ENCODE peak calls at places on chromosome 12, in nine cellular contexts. One of them, this sample, is unnamed.

GRCh38 chr12:127278351-127278750 is 988.6 kb upstream of the TMEM132C start:
- DNase-seq in colonic mucosa: no peak
- DNase-seq in neural crest cell: no peak
- DNase-seq in MM.1S: no peak
- DNase-seq in stomach: no peak
- DNase-seq in NB4: no peak
- DNase-seq in tibial artery: no peak
- DNase-seq in K562: no peak
- DNase-seq in activated B cell treated with CpG ODN at 0.5 μM for 24 hours: no peak
- DNase-seq in this sample: no peak

GRCh38 chr12:20120296-20120695 is 248.0 kb upstream of the PDE3A start:
- DNase-seq in colonic mucosa: no peak
- DNase-seq in neural crest cell: no peak
- DNase-seq in MM.1S: no peak
- DNase-seq in stomach: no peak
- DNase-seq in NB4: no peak
- DNase-seq in tibial artery: no peak
- DNase-seq in K562: no peak
- DNase-seq in activated B cell treated with CpG ODN at 0.5 μM for 24 hours: no peak
- DNase-seq in this sample: no peak

GRCh38 chr12:111224196-111225066 is 144.5 kb downstream of the PHETA1 start:
- DNase-seq in colonic mucosa: no peak
- DNase-seq in neural crest cell: no peak
- DNase-seq in MM.1S: no peak
- DNase-seq in stomach: no peak
- DNase-seq in NB4: peak
- DNase-seq in tibial artery: no peak
- DNase-seq in K562: no peak
- DNase-seq in activated B cell treated with CpG ODN at 0.5 μM for 24 hours: no peak
- DNase-seq in this sample: no peak

GRCh38 chr12:89919241-89919906 is 210.7 kb upstream of the ATP2B1 start:
- DNase-seq in colonic mucosa: peak
- DNase-seq in neural crest cell: no peak
- DNase-seq in MM.1S: no peak
- DNase-seq in stomach: peak
- DNase-seq in NB4: no peak
- DNase-seq in tibial artery: no peak
- DNase-seq in K562: no peak
- DNase-seq in activated B cell treated with CpG ODN at 0.5 μM for 24 hours: no peak
- DNase-seq in this sample: no peak

GRCh38 chr12:44628180-44628579 is 247.9 kb downstream of the NELL2 start:
- DNase-seq in colonic mucosa: no peak
- DNase-seq in neural crest cell: no peak
- DNase-seq in MM.1S: no peak
- DNase-seq in stomach: no peak
- DNase-seq in NB4: no peak
- DNase-seq in tibial artery: no peak
- DNase-seq in K562: no peak
- DNase-seq in activated B cell treated with CpG ODN at 0.5 μM for 24 hours: no peak
- DNase-seq in this sample: no peak

GRCh38 chr12:131928080-131928764 is 854 bp upstream of the PUS1 start:
- DNase-seq in colonic mucosa: no peak
- DNase-seq in neural crest cell: no peak
- DNase-seq in MM.1S: no peak
- DNase-seq in stomach: no peak
- DNase-seq in NB4: no peak
- DNase-seq in tibial artery: no peak
- DNase-seq in K562: peak
- DNase-seq in activated B cell treated with CpG ODN at 0.5 μM for 24 hours: no peak
- DNase-seq in this sample: no peak

GRCh38 chr12:128534906-128535305 is 267.9 kb downstream of the TMEM132C start:
- DNase-seq in colonic mucosa: no peak
- DNase-seq in neural crest cell: no peak
- DNase-seq in MM.1S: no peak
- DNase-seq in stomach: no peak
- DNase-seq in NB4: no peak
- DNase-seq in tibial artery: no peak
- DNase-seq in K562: no peak
- DNase-seq in activated B cell treated with CpG ODN at 0.5 μM for 24 hours: no peak
- DNase-seq in this sample: no peak

GRCh38 chr12:122081697-122082221 is 3.2 kb downstream of the MLXIP start:
- DNase-seq in colonic mucosa: peak
- DNase-seq in neural crest cell: no peak
- DNase-seq in MM.1S: peak
- DNase-seq in stomach: no peak
- DNase-seq in NB4: peak
- DNase-seq in tibial artery: peak
- DNase-seq in K562: peak
- DNase-seq in activated B cell treated with CpG ODN at 0.5 μM for 24 hours: no peak
- DNase-seq in this sample: peak

GRCh38 chr12:100908501-100908900 is 113.9 kb downstream of the ANO4 start:
- DNase-seq in colonic mucosa: no peak
- DNase-seq in neural crest cell: no peak
- DNase-seq in MM.1S: no peak
- DNase-seq in stomach: no peak
- DNase-seq in NB4: no peak
- DNase-seq in tibial artery: no peak
- DNase-seq in K562: no peak
- DNase-seq in activated B cell treated with CpG ODN at 0.5 μM for 24 hours: no peak
- DNase-seq in this sample: no peak

GRCh38 chr12:94710933-94711332 is 60.6 kb upstream of the TMCC3 start:
- DNase-seq in colonic mucosa: peak
- DNase-seq in neural crest cell: no peak
- DNase-seq in MM.1S: peak
- DNase-seq in stomach: no peak
- DNase-seq in NB4: peak
- DNase-seq in tibial artery: no peak
- DNase-seq in K562: peak
- DNase-seq in activated B cell treated with CpG ODN at 0.5 μM for 24 hours: no peak
- DNase-seq in this sample: peak

GRCh38 chr12:117025481-117026151 is 73.6 kb downstream of the TESC start:
- DNase-seq in colonic mucosa: peak
- DNase-seq in neural crest cell: peak
- DNase-seq in MM.1S: peak
- DNase-seq in stomach: peak
- DNase-seq in NB4: peak
- DNase-seq in tibial artery: no peak
- DNase-seq in K562: peak
- DNase-seq in activated B cell treated with CpG ODN at 0.5 μM for 24 hours: peak
- DNase-seq in this sample: peak

GRCh38 chr12:110742718-110743570 is at the start of gene PPP1CC:
- DNase-seq in colonic mucosa: peak
- DNase-seq in neural crest cell: peak
- DNase-seq in MM.1S: peak
- DNase-seq in stomach: peak
- DNase-seq in NB4: peak
- DNase-seq in tibial artery: peak
- DNase-seq in K562: peak
- DNase-seq in activated B cell treated with CpG ODN at 0.5 μM for 24 hours: peak
- DNase-seq in this sample: peak

GRCh38 chr12:112418248-112418595 is 525 bp upstream of the PTPN11 start:
- DNase-seq in colonic mucosa: no peak
- DNase-seq in neural crest cell: no peak
- DNase-seq in MM.1S: peak
- DNase-seq in stomach: no peak
- DNase-seq in NB4: no peak
- DNase-seq in tibial artery: no peak
- DNase-seq in K562: peak
- DNase-seq in activated B cell treated with CpG ODN at 0.5 μM for 24 hours: no peak
- DNase-seq in this sample: no peak

GRCh38 chr12:126974779-126975178 is 1292.2 kb upstream of the TMEM132C start:
- DNase-seq in colonic mucosa: no peak
- DNase-seq in neural crest cell: no peak
- DNase-seq in MM.1S: no peak
- DNase-seq in stomach: no peak
- DNase-seq in NB4: peak
- DNase-seq in tibial artery: no peak
- DNase-seq in K562: peak
- DNase-seq in activated B cell treated with CpG ODN at 0.5 μM for 24 hours: no peak
- DNase-seq in this sample: no peak

GRCh38 chr12:66036317-66036716 is 94.2 kb downstream of the LLPH start:
- DNase-seq in colonic mucosa: no peak
- DNase-seq in neural crest cell: no peak
- DNase-seq in MM.1S: no peak
- DNase-seq in stomach: no peak
- DNase-seq in NB4: no peak
- DNase-seq in tibial artery: peak
- DNase-seq in K562: no peak
- DNase-seq in activated B cell treated with CpG ODN at 0.5 μM for 24 hours: no peak
- DNase-seq in this sample: no peak

DNA sequence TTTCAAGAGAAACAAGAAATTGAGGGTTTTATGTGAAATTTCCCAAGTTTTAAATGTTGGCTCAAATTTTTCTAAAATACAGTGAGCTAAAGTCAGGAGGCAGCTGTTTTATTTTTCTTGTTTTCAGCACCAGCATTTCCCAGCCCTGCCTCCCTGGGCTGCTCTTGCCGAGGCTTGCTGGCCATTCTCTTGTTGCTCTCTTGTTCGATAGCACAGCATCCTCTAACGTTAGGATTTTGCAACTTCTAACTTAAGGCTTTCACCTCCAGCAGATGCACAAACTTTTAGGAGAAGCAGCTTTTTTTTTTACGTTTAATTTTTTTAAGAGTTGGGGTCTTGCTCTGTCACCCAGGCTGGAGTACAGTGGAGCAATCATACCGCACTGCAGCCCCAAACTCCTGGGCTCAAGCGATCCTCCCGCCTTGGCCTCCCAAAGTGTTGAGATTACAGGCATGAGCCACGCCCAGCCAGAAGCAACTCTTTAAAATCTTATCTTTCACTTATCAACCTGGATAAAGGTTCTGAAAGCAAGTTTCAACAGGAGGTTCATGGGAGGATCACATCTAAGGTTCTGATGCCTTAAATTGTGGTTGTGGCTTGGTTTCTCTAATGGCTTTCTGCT is 40.2 kb downstream of the B4GALNT3 start:
- DNase-seq in colonic mucosa: peak
- DNase-seq in neural crest cell: no peak
- DNase-seq in MM.1S: no peak
- DNase-seq in stomach: peak
- DNase-seq in NB4: no peak
- DNase-seq in tibial artery: no peak
- DNase-seq in K562: no peak
- DNase-seq in activated B cell treated with CpG ODN at 0.5 μM for 24 hours: no peak
- DNase-seq in this sample: no peak
- TF ChIP-seq CTCF in colonic mucosa: no peak
- TF ChIP-seq CTCF in neural crest cell: no peak
- TF ChIP-seq CTCF in MM.1S: no peak
- TF ChIP-seq CTCF in stomach: no peak
- TF ChIP-seq CTCF in NB4: no peak
- TF ChIP-seq CTCF in tibial artery: peak
- TF ChIP-seq CTCF in K562: peak
- TF ChIP-seq CTCF in activated B cell treated with CpG ODN at 0.5 μM for 24 hours: no peak
- TF ChIP-seq CTCF in this sample: no peak

DNA sequence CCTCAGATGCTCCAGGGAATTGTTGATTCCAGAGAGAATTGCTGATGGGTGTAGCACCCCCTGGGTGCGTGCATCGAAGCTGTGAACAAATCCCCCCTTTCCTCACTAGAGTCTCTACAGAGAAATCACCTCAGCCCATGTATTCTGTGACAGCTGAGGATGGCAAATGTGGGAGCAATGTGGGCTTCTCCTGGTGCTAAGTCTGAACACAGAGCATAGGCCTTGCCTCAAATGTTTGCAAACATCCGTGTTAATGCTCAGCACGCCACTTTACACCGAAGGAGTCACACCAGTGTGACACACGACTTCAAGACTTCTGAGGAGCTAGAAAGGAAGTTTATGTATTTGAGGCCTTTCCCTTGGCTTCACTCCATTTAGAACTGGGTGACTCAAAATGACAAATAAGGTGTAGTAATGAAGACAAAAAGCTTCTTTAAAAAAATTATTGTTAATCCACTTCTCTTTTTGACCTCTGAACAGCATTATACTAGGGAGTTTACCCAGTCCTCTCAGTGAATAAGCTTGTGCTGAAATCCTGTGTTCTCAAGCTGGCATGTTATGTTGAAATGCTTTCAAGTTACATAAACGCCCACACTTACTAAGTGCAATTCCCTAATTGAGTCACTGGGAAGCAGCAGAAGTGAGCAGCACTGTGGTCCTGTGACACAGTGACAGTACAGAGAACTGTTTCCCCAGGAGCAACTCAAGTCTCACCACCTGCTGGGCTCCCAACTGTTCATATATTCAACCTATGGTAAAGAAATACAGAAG is 92.9 kb downstream of the FAR2 start:
- DNase-seq in colonic mucosa: peak
- DNase-seq in neural crest cell: no peak
- DNase-seq in MM.1S: no peak
- DNase-seq in stomach: peak
- DNase-seq in NB4: peak
- DNase-seq in tibial artery: no peak
- DNase-seq in K562: peak
- DNase-seq in activated B cell treated with CpG ODN at 0.5 μM for 24 hours: no peak
- DNase-seq in this sample: peak
- TF ChIP-seq CTCF in colonic mucosa: no peak
- TF ChIP-seq CTCF in neural crest cell: no peak
- TF ChIP-seq CTCF in MM.1S: no peak
- TF ChIP-seq CTCF in stomach: peak
- TF ChIP-seq CTCF in NB4: peak
- TF ChIP-seq CTCF in tibial artery: peak
- TF ChIP-seq CTCF in K562: no peak
- TF ChIP-seq CTCF in activated B cell treated with CpG ODN at 0.5 μM for 24 hours: no peak
- TF ChIP-seq CTCF in this sample: no peak

DNA sequence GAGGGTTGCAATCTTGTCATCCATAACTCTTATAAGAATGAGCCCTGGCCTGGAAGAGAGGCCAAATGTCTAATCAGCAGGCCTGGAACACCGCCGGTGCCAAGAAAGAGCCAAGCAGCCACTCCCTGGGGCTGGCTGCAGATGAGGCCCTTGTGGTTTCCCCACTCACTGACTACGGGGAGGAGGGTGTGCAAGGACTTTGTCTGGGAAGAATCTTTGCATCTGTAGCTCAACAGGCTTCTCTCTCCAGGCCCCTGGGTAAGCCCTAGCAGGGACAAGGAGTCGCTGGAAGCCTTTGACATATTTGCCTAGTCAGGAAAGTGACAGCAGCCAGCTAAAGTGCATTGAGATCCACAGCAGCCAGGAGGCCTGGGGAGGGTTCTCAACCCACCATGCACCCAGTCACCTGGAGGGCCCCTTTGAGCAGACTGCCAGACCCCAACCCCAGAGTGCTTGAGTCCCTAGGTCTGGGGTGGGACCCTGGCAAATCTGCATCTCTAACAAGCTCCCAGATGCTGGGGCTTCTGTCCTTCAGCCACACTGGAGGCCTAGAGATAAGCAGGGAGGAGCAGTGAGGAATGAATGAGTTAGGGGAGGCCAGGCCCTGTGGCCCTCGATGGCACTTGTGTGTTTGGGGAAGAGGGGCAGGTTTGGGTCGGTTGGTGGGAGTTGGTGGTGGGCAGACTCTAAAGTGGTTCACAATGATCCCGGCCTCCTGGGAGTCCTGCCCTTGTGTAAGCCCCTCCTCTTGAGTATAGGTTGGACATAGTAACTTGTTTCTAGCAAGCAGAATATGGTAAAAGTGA is 13.9 kb upstream of the LRTM2 start:
- DNase-seq in colonic mucosa: no peak
- DNase-seq in neural crest cell: no peak
- DNase-seq in MM.1S: no peak
- DNase-seq in stomach: peak
- DNase-seq in NB4: peak
- DNase-seq in tibial artery: peak
- DNase-seq in K562: no peak
- DNase-seq in activated B cell treated with CpG ODN at 0.5 μM for 24 hours: no peak
- DNase-seq in this sample: no peak
- TF ChIP-seq CTCF in colonic mucosa: no peak
- TF ChIP-seq CTCF in neural crest cell: no peak
- TF ChIP-seq CTCF in MM.1S: no peak
- TF ChIP-seq CTCF in stomach: no peak
- TF ChIP-seq CTCF in NB4: no peak
- TF ChIP-seq CTCF in tibial artery: no peak
- TF ChIP-seq CTCF in K562: no peak
- TF ChIP-seq CTCF in activated B cell treated with CpG ODN at 0.5 μM for 24 hours: no peak
- TF ChIP-seq CTCF in this sample: no peak

GRCh38 chr12:125755512-125755911 is 690.3 kb downstream of the AACS start:
- DNase-seq in colonic mucosa: no peak
- DNase-seq in neural crest cell: no peak
- DNase-seq in MM.1S: no peak
- DNase-seq in stomach: no peak
- DNase-seq in NB4: peak
- DNase-seq in tibial artery: no peak
- DNase-seq in K562: no peak
- DNase-seq in activated B cell treated with CpG ODN at 0.5 μM for 24 hours: no peak
- DNase-seq in this sample: no peak
- TF ChIP-seq CTCF in colonic mucosa: no peak
- TF ChIP-seq CTCF in neural crest cell: no peak
- TF ChIP-seq CTCF in MM.1S: no peak
- TF ChIP-seq CTCF in stomach: no peak
- TF ChIP-seq CTCF in NB4: no peak
- TF ChIP-seq CTCF in tibial artery: no peak
- TF ChIP-seq CTCF in K562: no peak
- TF ChIP-seq CTCF in activated B cell treated with CpG ODN at 0.5 μM for 24 hours: no peak
- TF ChIP-seq CTCF in this sample: no peak